ENCODE peak calls at places on chromosomes 1 and 21, in nine cellular contexts. One of them, this sample, is unnamed. For H3K9me3, the result is how much of the 10 kb centered on the place peaks cover.

GRCh38 chr1:94463765-94464330 is 45.7 kb downstream of the ABCD3 start:
- DNase-seq in breast epithelium: no peak
- DNase-seq in IMR-90: peak
- DNase-seq in fibroblast of lung: peak
- DNase-seq in AG04450: peak
- DNase-seq in lung: no peak
- DNase-seq in heart left ventricle: no peak
- DNase-seq in WERI-Rb-1: peak
- DNase-seq in suprapubic skin: no peak
- DNase-seq in this sample: no peak

GRCh38 chr1:46571691-46572225 is 20.3 kb upstream of the KNCN start:
- DNase-seq in heart left ventricle: no peak
- DNase-seq in breast epithelium: no peak
- DNase-seq in AG04450: no peak
- DNase-seq in fibroblast of lung: no peak
- DNase-seq in WERI-Rb-1: no peak
- DNase-seq in suprapubic skin: no peak
- DNase-seq in IMR-90: no peak
- DNase-seq in lung: no peak
- DNase-seq in this sample: no peak

GRCh38 chr21:31394309-31394708 is 50.2 kb upstream of the TIAM1 start:
- DNase-seq in fibroblast of lung: no peak
- DNase-seq in lung: no peak
- DNase-seq in heart left ventricle: no peak
- DNase-seq in suprapubic skin: peak
- DNase-seq in WERI-Rb-1: no peak
- DNase-seq in IMR-90: no peak
- DNase-seq in AG04450: no peak
- DNase-seq in breast epithelium: no peak
- DNase-seq in this sample: no peak

GRCh38 chr1:148318123-148318899 is 164.8 kb downstream of the PPIAL4G start:
- DNase-seq in AG04450: no peak
- DNase-seq in WERI-Rb-1: no peak
- DNase-seq in fibroblast of lung: no peak
- DNase-seq in heart left ventricle: no peak
- DNase-seq in suprapubic skin: no peak
- DNase-seq in lung: peak
- DNase-seq in IMR-90: no peak
- DNase-seq in breast epithelium: no peak
- DNase-seq in this sample: no peak

GRCh38 chr21:36260030-36260787 is 59.8 kb upstream of the MORC3 start:
- DNase-seq in IMR-90: peak
- DNase-seq in fibroblast of lung: peak
- DNase-seq in suprapubic skin: no peak
- DNase-seq in WERI-Rb-1: no peak
- DNase-seq in AG04450: peak
- DNase-seq in breast epithelium: no peak
- DNase-seq in heart left ventricle: no peak
- DNase-seq in lung: peak
- DNase-seq in this sample: no peak

GRCh38 chr1:202709276-202710041 is 795 bp downstream of the SYT2 start:
- DNase-seq in suprapubic skin: no peak
- DNase-seq in WERI-Rb-1: peak
- DNase-seq in lung: no peak
- DNase-seq in breast epithelium: no peak
- DNase-seq in fibroblast of lung: no peak
- DNase-seq in heart left ventricle: no peak
- DNase-seq in IMR-90: no peak
- DNase-seq in AG04450: no peak
- DNase-seq in this sample: peak

GRCh38 chr1:197519741-197520334 is 251.8 kb downstream of the CRB1 start:
- DNase-seq in fibroblast of lung: peak
- DNase-seq in heart left ventricle: no peak
- DNase-seq in IMR-90: peak
- DNase-seq in suprapubic skin: no peak
- DNase-seq in AG04450: no peak
- DNase-seq in breast epithelium: no peak
- DNase-seq in WERI-Rb-1: no peak
- DNase-seq in lung: no peak
- DNase-seq in this sample: peak

GRCh38 chr1:212181015-212181891 is 104.0 kb upstream of the PPP2R5A start:
- DNase-seq in heart left ventricle: no peak
- DNase-seq in fibroblast of lung: no peak
- DNase-seq in WERI-Rb-1: no peak
- DNase-seq in lung: peak
- DNase-seq in AG04450: no peak
- DNase-seq in suprapubic skin: no peak
- DNase-seq in IMR-90: no peak
- DNase-seq in breast epithelium: no peak
- DNase-seq in this sample: no peak

GRCh38 chr1:143691400-143691891 is 280.3 kb downstream of the FAM72C start:
- DNase-seq in suprapubic skin: no peak
- DNase-seq in fibroblast of lung: no peak
- DNase-seq in lung: no peak
- DNase-seq in WERI-Rb-1: no peak
- DNase-seq in AG04450: no peak
- DNase-seq in IMR-90: peak
- DNase-seq in breast epithelium: no peak
- DNase-seq in heart left ventricle: no peak
- DNase-seq in this sample: no peak

GRCh38 chr21:33688343-33688742 is 46.0 kb downstream of the ITSN1 start:
- DNase-seq in breast epithelium: no peak
- DNase-seq in heart left ventricle: no peak
- DNase-seq in IMR-90: no peak
- DNase-seq in suprapubic skin: no peak
- DNase-seq in fibroblast of lung: no peak
- DNase-seq in WERI-Rb-1: no peak
- DNase-seq in lung: no peak
- DNase-seq in AG04450: no peak
- DNase-seq in this sample: no peak

GRCh38 chr21:25862596-25862995 is 127.8 kb downstream of the GABPA start:
- DNase-seq in WERI-Rb-1: peak
- DNase-seq in lung: no peak
- DNase-seq in AG04450: no peak
- DNase-seq in suprapubic skin: no peak
- DNase-seq in fibroblast of lung: peak
- DNase-seq in breast epithelium: no peak
- DNase-seq in IMR-90: peak
- DNase-seq in heart left ventricle: no peak
- DNase-seq in this sample: no peak

GRCh38 chr1:6614953-6615785 is 1.6 kb downstream of the PHF13 start:
- DNase-seq in suprapubic skin: no peak
- DNase-seq in heart left ventricle: no peak
- DNase-seq in fibroblast of lung: no peak
- DNase-seq in IMR-90: no peak
- DNase-seq in breast epithelium: no peak
- DNase-seq in lung: no peak
- DNase-seq in AG04450: no peak
- DNase-seq in WERI-Rb-1: no peak
- DNase-seq in this sample: no peak

GRCh38 chr1:246367046-246367445 is 140.0 kb downstream of the SMYD3 start:
- DNase-seq in heart left ventricle: no peak
- DNase-seq in suprapubic skin: no peak
- DNase-seq in WERI-Rb-1: no peak
- DNase-seq in lung: no peak
- DNase-seq in fibroblast of lung: peak
- DNase-seq in AG04450: no peak
- DNase-seq in breast epithelium: no peak
- DNase-seq in IMR-90: peak
- DNase-seq in this sample: no peak

GRCh38 chr1:7278827-7279752 is 492.0 kb upstream of the VAMP3 start:
- DNase-seq in WERI-Rb-1: peak
- DNase-seq in suprapubic skin: peak
- DNase-seq in breast epithelium: no peak
- DNase-seq in fibroblast of lung: peak
- DNase-seq in AG04450: no peak
- DNase-seq in lung: peak
- DNase-seq in heart left ventricle: no peak
- DNase-seq in IMR-90: peak
- DNase-seq in this sample: no peak

GRCh38 chr1:2867861-2868260 is 66.4 kb upstream of the TTC34 start:
- DNase-seq in heart left ventricle: no peak
- DNase-seq in breast epithelium: no peak
- DNase-seq in AG04450: no peak
- DNase-seq in WERI-Rb-1: no peak
- DNase-seq in lung: no peak
- DNase-seq in suprapubic skin: no peak
- DNase-seq in fibroblast of lung: no peak
- DNase-seq in IMR-90: no peak
- DNase-seq in this sample: no peak
- H3K9me3 ChIP-seq in heart left ventricle: under half
- H3K9me3 ChIP-seq in breast epithelium: under half
- H3K9me3 ChIP-seq in AG04450: half or more
- H3K9me3 ChIP-seq in WERI-Rb-1: under half
- H3K9me3 ChIP-seq in lung: under half
- H3K9me3 ChIP-seq in suprapubic skin: under half
- H3K9me3 ChIP-seq in fibroblast of lung: under half
- H3K9me3 ChIP-seq in IMR-90: half or more
- H3K9me3 ChIP-seq in this sample: under half

DNA sequence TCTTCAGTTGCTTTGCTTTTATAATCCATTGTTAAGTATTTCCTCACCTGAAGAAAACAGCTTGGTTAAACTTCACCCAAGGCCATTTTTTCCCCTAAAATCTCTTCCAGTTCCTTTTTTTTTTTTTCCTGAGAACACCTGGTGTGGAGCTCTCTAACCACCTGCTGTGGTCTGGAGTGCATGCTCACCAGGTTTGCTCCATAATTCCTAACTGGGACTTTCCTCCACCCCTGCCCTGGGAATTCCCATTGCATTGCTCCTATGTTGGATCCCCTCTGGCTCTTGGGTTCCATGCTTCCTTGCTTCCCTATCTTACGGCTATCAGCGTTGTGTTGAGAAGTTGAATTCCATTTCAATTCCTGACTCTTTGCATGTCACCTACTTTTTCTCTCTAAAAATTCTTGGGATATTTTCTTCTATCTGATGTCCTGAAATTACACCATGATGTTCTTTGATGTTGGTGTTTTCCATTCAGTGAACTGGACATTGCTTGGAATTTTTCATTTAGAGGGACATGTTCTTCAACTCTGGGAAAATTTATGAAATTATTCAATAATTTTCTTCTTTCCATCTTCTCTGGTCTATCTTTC is 19.6 kb upstream of the DYRK1A start:
- DNase-seq in fibroblast of lung: no peak
- DNase-seq in breast epithelium: no peak
- DNase-seq in AG04450: no peak
- DNase-seq in IMR-90: no peak
- DNase-seq in suprapubic skin: no peak
- DNase-seq in heart left ventricle: no peak
- DNase-seq in lung: no peak
- DNase-seq in WERI-Rb-1: no peak
- DNase-seq in this sample: no peak
- H3K9me3 ChIP-seq in fibroblast of lung: under half
- H3K9me3 ChIP-seq in breast epithelium: under half
- H3K9me3 ChIP-seq in AG04450: under half
- H3K9me3 ChIP-seq in IMR-90: under half
- H3K9me3 ChIP-seq in suprapubic skin: under half
- H3K9me3 ChIP-seq in heart left ventricle: under half
- H3K9me3 ChIP-seq in lung: under half
- H3K9me3 ChIP-seq in WERI-Rb-1: under half
- H3K9me3 ChIP-seq in this sample: under half

GRCh38 chr1:213332491-213332890 is 281.4 kb downstream of the RPS6KC1 start:
- DNase-seq in suprapubic skin: no peak
- DNase-seq in lung: no peak
- DNase-seq in heart left ventricle: no peak
- DNase-seq in AG04450: no peak
- DNase-seq in WERI-Rb-1: no peak
- DNase-seq in breast epithelium: no peak
- DNase-seq in IMR-90: no peak
- DNase-seq in fibroblast of lung: no peak
- DNase-seq in this sample: no peak
- H3K9me3 ChIP-seq in suprapubic skin: under half
- H3K9me3 ChIP-seq in lung: under half
- H3K9me3 ChIP-seq in heart left ventricle: under half
- H3K9me3 ChIP-seq in AG04450: under half
- H3K9me3 ChIP-seq in WERI-Rb-1: under half
- H3K9me3 ChIP-seq in breast epithelium: under half
- H3K9me3 ChIP-seq in IMR-90: under half
- H3K9me3 ChIP-seq in fibroblast of lung: under half
- H3K9me3 ChIP-seq in this sample: under half

DNA sequence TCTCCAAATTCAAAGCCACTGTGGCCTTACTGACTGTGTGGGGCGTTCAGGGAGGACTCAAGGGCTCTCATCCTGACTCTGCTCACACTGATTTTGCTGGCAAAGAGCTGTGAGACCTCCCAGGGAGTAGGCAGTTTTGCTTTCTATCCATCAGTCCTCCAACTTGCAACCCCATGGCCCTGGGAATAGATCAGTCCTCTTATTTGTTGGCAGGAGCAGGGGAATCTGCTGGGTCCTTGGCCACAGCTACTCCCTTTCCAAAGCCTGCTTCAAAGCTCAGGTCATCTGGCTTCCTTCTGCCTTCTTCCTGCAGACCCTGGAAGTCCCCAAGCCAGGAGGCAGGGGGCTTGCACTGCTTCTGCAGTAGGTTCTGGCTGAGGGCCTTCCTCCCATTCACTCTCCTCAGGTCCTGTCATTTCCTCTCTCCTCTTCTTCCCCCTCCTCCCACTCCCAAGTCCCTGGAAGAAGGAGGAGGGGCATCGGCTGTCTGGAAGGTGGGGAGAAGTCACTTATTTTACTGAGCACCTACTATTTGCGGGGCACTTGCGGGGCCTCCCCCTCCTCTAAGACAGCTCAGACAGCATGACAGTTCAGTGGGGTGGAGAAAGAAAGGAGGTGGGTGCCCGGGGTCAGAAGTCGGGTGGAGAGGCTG is 835 bp upstream of the NAV1 start:
- DNase-seq in fibroblast of lung: no peak
- DNase-seq in IMR-90: no peak
- DNase-seq in AG04450: no peak
- DNase-seq in lung: no peak
- DNase-seq in suprapubic skin: peak
- DNase-seq in heart left ventricle: no peak
- DNase-seq in breast epithelium: no peak
- DNase-seq in WERI-Rb-1: peak
- DNase-seq in this sample: peak
- H3K9me3 ChIP-seq in fibroblast of lung: under half
- H3K9me3 ChIP-seq in IMR-90: under half
- H3K9me3 ChIP-seq in AG04450: under half
- H3K9me3 ChIP-seq in lung: under half
- H3K9me3 ChIP-seq in suprapubic skin: under half
- H3K9me3 ChIP-seq in heart left ventricle: under half
- H3K9me3 ChIP-seq in breast epithelium: under half
- H3K9me3 ChIP-seq in WERI-Rb-1: under half
- H3K9me3 ChIP-seq in this sample: under half

This sample was measured in SJSA1.